ENCODE peak calls at places on chromosomes 11 and 22, in four cellular contexts. X is HEK293T, D is K562, U is SK-N-SH. S is an unnamed sample.

GRCh38 chr11:78109011-78109685 is 29.5 kb upstream of the NDUFC2 start:
- DNase-seq in U (no peak), X (no peak), D (no peak), S (no peak)

GRCh38 chr11:125448136-125448535 is 47.9 kb downstream of the FEZ1 start:
- DNase-seq in X (no peak), U (no peak), D (no peak), S (no peak)

GRCh38 chr22:29225422-29226090 is 19.9 kb downstream of the EMID1 start:
- DNase-seq in D (no peak), U (peak), X (no peak), S (no peak)

GRCh38 chr11:119673389-119674336 is 55.3 kb downstream of the NECTIN1 start:
- DNase-seq in X (no peak), U (no peak), D (no peak), S (peak)

GRCh38 chr22:20566420-20567260 is 59.2 kb downstream of the MED15 start:
- DNase-seq in D (no peak), U (no peak), X (no peak), S (no peak)

GRCh38 chr11:113245216-113245615 is 69.2 kb upstream of the TTC12 start:
- DNase-seq in D (no peak), U (no peak), X (no peak), S (no peak)

GRCh38 chr22:30575011-30575671 is 676 bp upstream of the GAL3ST1 start:
- DNase-seq in U (peak), D (no peak), X (no peak), S (no peak)

GRCh38 chr11:129950319-129951034 is 52.2 kb downstream of the PRDM10 start:
- DNase-seq in X (no peak), U (no peak), D (no peak), S (no peak)

GRCh38 chr22:44920183-44920582 is 89.6 kb downstream of the PHF21B start:
- DNase-seq in X (no peak), D (no peak), U (no peak), S (no peak)

GRCh38 chr11:93655581-93656255 is 5.8 kb upstream of the CEP295 start:
- DNase-seq in U (no peak), X (no peak), D (no peak), S (no peak)

GRCh38 chr11:100673063-100673462 is 14.0 kb upstream of the ARHGAP42 start:
- DNase-seq in X (no peak), U (no peak), D (no peak), S (no peak)

GRCh38 chr22:41550952-41551491 is 6.8 kb upstream of the POLR3H start:
- DNase-seq in U (no peak), D (no peak), X (no peak), S (no peak)

GRCh38 chr11:128323381-128323780 is 264.0 kb downstream of the ETS1 start:
- DNase-seq in U (no peak), D (no peak), X (no peak), S (no peak)

GRCh38 chr11:14789879-14790484 is 102.0 kb downstream of the CYP2R1 start:
- DNase-seq in D (no peak), X (no peak), U (no peak), S (no peak)

GRCh38 chr11:19237813-19238212 is 2.9 kb downstream of the E2F8 start:
- DNase-seq in X (no peak), U (no peak), D (no peak), S (no peak)

GRCh38 chr11:117931971-117932370 is 2.8 kb upstream of the TMPRSS13 start:
- DNase-seq in X (no peak), D (no peak), U (no peak), S (peak)

GRCh38 chr11:117045956-117046355 is 52.3 kb downstream of the SIK3 start:
- DNase-seq in D (no peak), U (no peak), X (no peak), S (no peak)

DNA sequence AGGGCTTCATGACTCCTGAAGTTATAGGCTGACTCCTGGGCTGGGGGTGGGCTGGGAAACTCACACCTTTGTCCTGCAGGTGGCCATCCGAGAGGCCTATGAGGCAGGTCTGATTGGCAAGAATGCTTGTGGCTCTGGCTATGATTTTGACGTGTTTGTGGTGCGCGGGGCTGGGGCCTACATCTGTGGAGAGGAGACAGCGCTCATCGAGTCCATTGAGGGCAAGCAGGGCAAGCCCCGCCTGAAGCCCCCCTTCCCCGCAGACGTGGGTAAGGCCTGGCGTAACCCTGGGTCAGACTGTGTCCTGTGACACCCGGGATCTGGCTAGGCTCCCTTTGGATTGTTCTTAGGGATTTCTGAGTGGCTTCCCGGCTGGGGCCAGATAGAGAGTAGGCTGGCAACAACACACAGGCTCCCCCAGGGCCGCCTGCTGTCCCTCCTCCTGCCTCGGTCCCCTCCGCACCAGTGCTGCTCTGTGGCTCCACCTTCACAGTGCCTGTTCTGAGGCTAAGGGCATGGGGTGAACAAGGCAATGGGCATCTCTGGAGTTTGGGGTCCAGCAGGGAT is 3.6 kb downstream of the NDUFV1 start:
- DNase-seq in D (no peak), U (no peak), X (no peak), S (no peak)
- TF ChIP-seq FOXM1 in D (no peak), U (no peak), X (no peak), S (no peak)

DNA sequence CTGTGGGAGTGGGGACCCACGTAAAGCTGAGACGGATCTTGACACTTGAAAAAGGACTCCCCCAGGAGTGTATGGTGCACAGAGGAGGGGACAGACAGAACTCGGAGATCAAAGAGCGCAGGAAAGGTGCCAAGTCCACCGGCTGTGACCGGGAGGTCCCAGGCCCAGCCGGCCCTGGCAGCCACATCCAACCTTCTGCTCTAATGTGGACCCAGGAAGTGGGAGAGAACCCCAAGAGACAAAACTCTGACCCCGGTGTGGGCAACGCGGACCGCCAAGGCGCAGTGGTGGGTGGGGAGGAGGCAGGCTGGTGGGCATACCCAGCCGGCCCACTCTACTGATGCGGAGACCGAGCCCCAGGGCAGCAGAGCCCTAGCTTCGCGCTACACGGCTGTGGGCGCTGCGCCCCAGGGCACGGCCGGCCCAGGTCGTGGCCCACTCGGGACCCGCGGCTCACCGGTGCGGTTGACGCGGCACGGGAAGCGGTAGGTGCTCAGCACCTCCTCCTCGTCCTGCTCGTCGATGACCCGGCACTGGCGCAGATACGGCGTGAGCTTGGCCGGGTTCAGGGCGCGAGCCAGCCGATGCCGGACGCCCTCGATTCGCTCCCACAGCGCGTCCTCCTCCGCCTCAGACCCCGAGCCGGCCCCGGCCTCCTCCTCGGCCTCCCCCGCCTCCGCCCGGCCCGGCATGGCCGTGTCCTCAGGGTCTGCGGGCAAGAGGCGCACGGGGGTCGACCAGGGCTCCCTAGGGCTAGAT is 527 bp downstream of the CARD10 start:
- DNase-seq in X (peak), D (no peak), U (peak), S (no peak)
- TF ChIP-seq FOXM1 in X (no peak), D (no peak), U (no peak), S (no peak)

DNA sequence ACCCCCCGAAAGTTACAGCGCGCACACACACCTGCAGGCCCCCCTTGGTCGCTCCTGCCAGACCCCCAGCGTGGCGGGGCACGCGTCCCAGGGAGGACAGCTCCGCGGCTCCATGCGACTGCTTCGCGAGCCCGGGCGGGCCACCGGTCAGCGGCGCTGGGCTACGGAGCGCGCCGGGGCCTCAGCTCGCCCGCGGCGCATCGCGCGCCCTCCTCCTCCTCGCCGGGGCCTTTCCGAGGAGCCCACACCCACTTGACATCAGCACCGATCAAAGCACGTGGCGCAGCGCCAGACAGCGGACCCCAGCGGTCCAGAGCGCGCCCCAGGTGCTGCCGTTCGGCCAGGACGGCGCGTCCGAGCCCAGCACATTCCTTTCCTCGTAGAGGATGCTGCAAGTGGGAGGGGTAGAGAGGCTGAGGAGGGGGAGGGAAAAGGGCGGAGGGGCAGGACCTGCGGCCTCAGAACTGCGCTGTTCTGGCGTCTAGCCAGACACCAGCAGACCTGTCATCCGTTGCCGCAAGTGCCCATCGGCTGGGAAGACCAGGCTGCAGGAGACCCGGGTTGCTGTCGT is 88.6 kb downstream of the PLEKHA7 start:
- DNase-seq in U (peak), D (no peak), X (peak), S (no peak)
- TF ChIP-seq FOXM1 in U (no peak), D (no peak), X (no peak), S (no peak)

GRCh38 chr22:39498368-39498767 is 3.7 kb upstream of the MIEF1 start:
- DNase-seq in U (no peak), X (no peak), D (no peak), S (no peak)
- TF ChIP-seq FOXM1 in U (no peak), X (no peak), D (no peak), S (no peak)

GRCh38 chr11:46322759-46323158 is 24.5 kb upstream of the DGKZ start:
- DNase-seq in D (peak), U (no peak), X (peak), S (no peak)
- TF ChIP-seq FOXM1 in D (peak), U (no peak), X (peak), S (no peak)